ENCODE peak calls at places on chromosomes 16 and 17, in ten cellular contexts. A is uterus, P is H54, S is breast epithelium, U is heart left ventricle, M is Peyer's patch, W is A549, L is lower leg skin, Q is tibial nerve, Y is GM12892. B is an unnamed sample.

GRCh38 chr17:63696381-63696961 is 3.5 kb downstream of the LIMD2 start:
- DNase-seq in A (no peak), P (no peak), S (no peak), U (no peak), M (peak), W (peak), L (no peak), Q (no peak), Y (no peak), B (no peak)

GRCh38 chr16:3642397-3643094 is 11.9 kb upstream of the DNASE1 start:
- DNase-seq in A (no peak), P (no peak), S (peak), U (no peak), M (peak), W (no peak), L (peak), Q (no peak), Y (no peak), B (peak)

GRCh38 chr16:67884684-67885083 is at the start of gene NRN1L:
- DNase-seq in A (peak), P (peak), S (peak), U (peak), M (peak), W (no peak), L (peak), Q (peak), Y (no peak), B (peak)

GRCh38 chr16:69839798-69840409 is 77.8 kb downstream of the WWP2 start:
- DNase-seq in A (peak), P (no peak), S (peak), U (peak), M (peak), W (no peak), L (no peak), Q (no peak), Y (no peak), B (no peak)

GRCh38 chr17:28938552-28938951 is 12.8 kb downstream of the PHF12 start:
- DNase-seq in A (no peak), P (no peak), S (no peak), U (peak), M (no peak), W (no peak), L (no peak), Q (no peak), Y (no peak), B (no peak)

GRCh38 chr17:77738666-77739531 is 219.6 kb upstream of the TNRC6C start:
- DNase-seq in A (peak), P (no peak), S (peak), U (peak), M (peak), W (no peak), L (peak), Q (peak), Y (no peak), B (peak)

GRCh38 chr17:61361084-61361483 is 38.6 kb upstream of the TBX2 start:
- DNase-seq in A (no peak), P (peak), S (no peak), U (no peak), M (no peak), W (no peak), L (no peak), Q (no peak), Y (no peak), B (no peak)

GRCh38 chr17:65797809-65798208 is 236.4 kb upstream of the AXIN2 start:
- DNase-seq in A (no peak), P (no peak), S (no peak), U (no peak), M (no peak), W (no peak), L (no peak), Q (no peak), Y (no peak), B (no peak)

GRCh38 chr16:85717393-85718152 is 28.8 kb upstream of the GINS2 start:
- DNase-seq in A (peak), P (peak), S (peak), U (peak), M (peak), W (peak), L (peak), Q (peak), Y (peak), B (peak)

GRCh38 chr16:3792472-3793012 is 75.2 kb upstream of the TRAP1 start:
- DNase-seq in A (no peak), P (no peak), S (no peak), U (no peak), M (no peak), W (no peak), L (peak), Q (no peak), Y (no peak), B (no peak)

GRCh38 chr17:64781013-64781392 is 118.9 kb upstream of the SMURF2 start:
- DNase-seq in A (no peak), P (no peak), S (no peak), U (no peak), M (no peak), W (no peak), L (peak), Q (no peak), Y (no peak), B (no peak)

GRCh38 chr16:16007743-16008111 is 58.3 kb downstream of the ABCC1 start:
- DNase-seq in A (no peak), P (no peak), S (no peak), U (no peak), M (peak), W (no peak), L (no peak), Q (no peak), Y (peak), B (no peak)

GRCh38 chr17:11182430-11182829 is 58.6 kb upstream of the SHISA6 start:
- DNase-seq in A (no peak), P (no peak), S (no peak), U (no peak), M (no peak), W (no peak), L (no peak), Q (no peak), Y (no peak), B (no peak)

GRCh38 chr16:84726670-84727467 is 27.1 kb downstream of the USP10 start:
- DNase-seq in A (no peak), P (no peak), S (no peak), U (peak), M (peak), W (no peak), L (no peak), Q (peak), Y (no peak), B (peak)

GRCh38 chr17:10224592-10225195 is 26.3 kb upstream of the GAS7 start:
- DNase-seq in A (no peak), P (no peak), S (no peak), U (no peak), M (no peak), W (no peak), L (peak), Q (no peak), Y (no peak), B (no peak)

DNA sequence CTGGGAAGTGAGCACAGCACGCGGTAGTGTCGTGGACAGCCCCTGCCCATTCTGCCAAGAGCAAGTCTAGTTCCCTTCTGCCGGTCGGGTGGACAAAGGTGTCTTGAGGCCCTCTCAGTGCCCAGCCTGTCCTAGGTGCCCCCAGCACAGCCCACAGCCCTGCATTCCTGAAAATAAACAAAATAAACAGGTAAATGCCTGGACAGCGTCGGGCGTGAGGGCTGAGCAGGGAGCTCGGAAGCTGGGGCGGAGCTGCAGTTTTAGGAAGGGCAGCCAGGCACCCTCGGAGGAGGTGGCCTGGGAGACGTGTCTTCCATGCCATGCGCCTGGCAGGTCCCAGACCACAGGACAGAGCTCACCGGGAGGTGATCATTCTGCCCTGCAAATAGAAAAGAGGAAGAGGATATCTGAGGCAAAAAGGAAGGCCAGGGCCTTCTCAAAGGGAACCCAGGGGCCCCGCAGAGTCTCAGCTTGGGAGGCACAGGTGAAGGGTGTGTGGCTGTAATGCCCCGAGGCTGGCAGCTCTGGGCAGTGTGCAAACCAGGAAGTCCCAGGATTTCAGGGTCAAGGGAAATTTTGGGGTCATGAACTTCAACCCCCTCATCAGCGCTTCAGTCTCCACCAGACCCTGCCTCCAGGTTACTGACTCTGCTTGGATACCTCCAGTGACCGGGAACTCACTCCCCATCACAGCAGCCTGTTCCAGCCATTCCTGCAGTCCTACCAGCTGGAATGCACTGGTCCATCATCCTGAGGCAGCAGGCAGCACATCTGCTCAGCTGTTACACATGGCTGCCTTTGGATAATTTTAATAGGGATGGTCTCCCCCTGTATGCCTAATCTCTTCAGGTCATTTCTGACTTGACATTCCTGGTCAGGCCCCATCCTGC is 1.7 kb downstream of the ZNF469 start:
- DNase-seq in A (no peak), P (no peak), S (no peak), U (no peak), M (no peak), W (no peak), L (no peak), Q (no peak), Y (no peak), B (peak)
- TF ChIP-seq POLR2A in A (no peak), P (no peak), S (no peak), U (no peak), M (no peak), W (no peak), L (no peak), Q (no peak), Y (no peak), B (no peak)

GRCh38 chr17:6651483-6652452 is at the start of the genes C17orf100 and MED31:
- DNase-seq in A (peak), P (peak), S (peak), U (peak), M (peak), W (peak), L (peak), Q (peak), Y (peak), B (peak)
- TF ChIP-seq POLR2A in A (peak), P (peak), S (peak), U (peak), M (peak), W (peak), L (no peak), Q (peak), Y (peak), B (peak)

GRCh38 chr16:72029567-72030271 is 21.2 kb downstream of the DHODH start:
- DNase-seq in A (no peak), P (no peak), S (no peak), U (no peak), M (no peak), W (no peak), L (no peak), Q (no peak), Y (no peak), B (no peak)

GRCh38 chr16:72023962-72024361 is 15.4 kb downstream of the DHODH start:
- DNase-seq in A (no peak), P (no peak), S (no peak), U (no peak), M (no peak), W (no peak), L (no peak), Q (no peak), Y (no peak), B (no peak)

GRCh38 chr16:72025404-72026114 is 17.0 kb downstream of the DHODH start:
- DNase-seq in A (no peak), P (no peak), S (no peak), U (no peak), M (no peak), W (no peak), L (no peak), Q (no peak), Y (no peak), B (no peak)

GRCh38 chr16:72024862-72025382 is 16.4 kb downstream of the DHODH start:
- DNase-seq in A (no peak), P (no peak), S (no peak), U (no peak), M (no peak), W (no peak), L (no peak), Q (no peak), Y (no peak), B (no peak)

DNA sequence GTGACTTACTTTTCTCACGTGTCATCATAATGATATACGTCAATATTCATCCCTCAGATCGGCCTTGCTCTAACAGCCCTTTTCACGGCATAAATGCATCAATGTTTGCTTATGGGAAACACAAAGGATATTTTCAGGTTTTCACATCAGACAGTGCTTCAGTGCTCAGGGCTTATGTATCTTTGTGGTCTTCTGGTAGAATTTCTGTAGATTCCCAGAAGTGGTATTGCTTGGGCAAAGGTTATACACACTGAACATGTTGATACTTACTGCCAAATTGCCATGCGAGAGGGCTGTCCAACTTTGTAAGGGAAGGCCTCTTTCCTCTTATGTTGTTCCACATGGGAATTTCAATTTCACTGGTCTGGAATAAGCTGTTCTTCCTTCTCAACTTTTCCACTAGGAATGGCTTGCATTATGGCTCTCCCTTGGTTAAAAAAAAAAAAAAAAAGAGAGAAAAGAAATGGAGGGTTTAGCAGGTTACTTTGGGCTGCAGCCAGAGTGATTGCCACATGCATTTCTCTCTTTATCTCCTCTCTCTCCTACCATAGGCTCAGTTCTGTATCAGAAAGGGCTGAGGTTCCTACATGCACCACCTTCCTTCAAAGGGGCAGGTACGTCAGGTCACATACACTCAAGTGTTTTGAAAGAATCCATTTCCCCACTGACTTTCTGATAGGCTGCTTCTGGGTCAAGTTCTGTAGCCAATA is 19.3 kb downstream of the DHODH start:
- DNase-seq in A (no peak), P (no peak), S (no peak), U (no peak), M (no peak), W (no peak), L (peak), Q (no peak), Y (no peak), B (no peak)
- TF ChIP-seq POLR2A in A (no peak), P (no peak), S (no peak), U (no peak), M (no peak), W (no peak), L (no peak), Q (no peak), Y (no peak), B (no peak)

DNA sequence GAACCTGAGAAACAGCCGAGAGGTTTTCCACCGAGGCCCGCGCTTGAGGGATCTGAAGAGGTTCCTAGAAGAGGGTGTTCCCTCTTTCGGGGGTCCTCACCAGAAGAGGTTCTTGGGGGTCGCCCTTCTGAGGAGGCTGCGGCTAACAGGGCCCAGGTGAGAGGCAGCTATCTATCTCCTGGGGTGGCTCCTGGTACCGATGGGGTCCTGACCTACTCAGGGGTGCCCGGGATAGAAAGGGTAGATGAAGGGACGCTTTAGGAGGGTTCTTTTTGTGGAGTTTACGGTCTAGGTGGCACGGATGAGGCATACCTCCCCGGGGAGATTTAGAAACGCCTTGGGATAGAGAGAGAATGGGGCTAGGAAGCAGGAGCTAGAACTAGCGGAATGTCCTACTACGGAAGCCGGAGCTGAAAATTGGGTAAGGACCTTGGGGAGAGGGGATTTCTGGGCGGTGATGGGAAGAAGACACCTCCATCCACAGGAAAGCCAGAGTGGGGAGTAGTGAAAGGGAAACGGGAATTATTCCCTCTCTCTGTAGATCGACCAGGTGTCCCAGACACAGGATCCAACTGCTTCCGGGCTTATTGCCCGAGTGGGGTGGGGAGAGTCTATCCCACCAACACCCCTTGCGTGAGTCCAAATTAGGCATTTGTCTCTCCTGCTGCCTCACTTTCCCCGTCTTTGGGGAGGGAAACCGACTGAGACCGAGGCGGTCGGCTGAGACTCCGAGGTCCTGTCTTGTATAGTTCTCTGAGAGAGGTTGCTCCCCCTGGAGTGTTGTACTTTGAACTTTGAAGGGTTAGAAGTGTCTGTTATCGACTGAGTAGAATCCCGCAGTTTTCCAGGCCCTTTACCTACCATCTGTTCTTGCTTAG is 740 bp downstream of the RSPRY1 start:
- DNase-seq in A (peak), P (no peak), S (no peak), U (peak), M (peak), W (peak), L (no peak), Q (no peak), Y (no peak), B (no peak)
- TF ChIP-seq POLR2A in A (no peak), P (no peak), S (no peak), U (no peak), M (no peak), W (no peak), L (no peak), Q (no peak), Y (no peak), B (no peak)

DNA sequence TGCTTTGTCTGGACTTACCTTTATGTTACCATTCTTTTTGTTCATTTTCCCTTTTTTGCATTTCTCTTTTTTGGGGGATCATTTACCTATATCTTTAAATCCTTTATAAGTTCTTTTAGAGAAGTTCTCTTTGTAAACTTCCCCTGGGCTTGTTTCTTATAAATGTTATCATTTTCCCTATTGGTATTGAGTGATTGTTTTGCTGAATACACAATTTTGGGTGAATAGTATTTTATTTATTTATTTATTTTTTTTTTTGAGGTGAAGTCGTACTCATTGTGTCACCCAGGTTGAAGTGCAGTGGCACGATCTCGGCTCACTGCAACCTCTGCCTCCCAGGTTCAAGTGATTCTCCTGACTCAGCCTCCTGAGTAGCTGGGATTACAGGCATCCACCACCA is 18.4 kb downstream of the TBX21 start:
- DNase-seq in A (no peak), P (no peak), S (no peak), U (no peak), M (no peak), W (no peak), L (no peak), Q (no peak), Y (no peak), B (no peak)
- TF ChIP-seq POLR2A in A (no peak), P (no peak), S (no peak), U (no peak), M (no peak), W (no peak), L (no peak), Q (no peak), Y (no peak), B (no peak)

GRCh38 chr16:2156025-2156848 is 655 bp downstream of the TRAF7 start:
- DNase-seq in A (no peak), P (peak), S (no peak), U (no peak), M (no peak), W (no peak), L (no peak), Q (peak), Y (no peak), B (no peak)
- TF ChIP-seq POLR2A in A (no peak), P (no peak), S (no peak), U (no peak), M (no peak), W (no peak), L (no peak), Q (no peak), Y (no peak), B (no peak)

GRCh38 chr17:79026345-79027273 is 2.6 kb downstream of the C1QTNF1 start:
- DNase-seq in A (no peak), P (peak), S (peak), U (peak), M (peak), W (peak), L (peak), Q (no peak), Y (peak), B (peak)
- TF ChIP-seq POLR2A in A (no peak), P (no peak), S (no peak), U (no peak), M (no peak), W (no peak), L (no peak), Q (no peak), Y (no peak), B (no peak)

GRCh38 chr17:80220709-80221215 is 535 bp downstream of the SLC26A11 start:
- DNase-seq in A (peak), P (no peak), S (no peak), U (no peak), M (no peak), W (peak), L (no peak), Q (no peak), Y (no peak), B (peak)
- TF ChIP-seq POLR2A in A (no peak), P (no peak), S (no peak), U (no peak), M (no peak), W (no peak), L (no peak), Q (no peak), Y (no peak), B (no peak)

GRCh38 chr16:56933828-56934598 is 2.1 kb downstream of the HERPUD1 start:
- DNase-seq in A (no peak), P (no peak), S (no peak), U (no peak), M (no peak), W (no peak), L (no peak), Q (no peak), Y (no peak), B (no peak)
- TF ChIP-seq POLR2A in A (no peak), P (no peak), S (no peak), U (no peak), M (no peak), W (no peak), L (no peak), Q (no peak), Y (no peak), B (no peak)

B was measured in sigmoid colon.